ENCODE peak calls at places on chromosomes 11 and 22, in seven cellular contexts. One of them, this sample, is unnamed.

GRCh38 chr11:2466869-2467694 is 22.3 kb downstream of the KCNQ1 start:
- DNase-seq in NCI-H1092: no peak
- DNase-seq in tibial nerve: no peak
- DNase-seq in NCI-H2081: no peak
- DNase-seq in T1000: no peak
- DNase-seq in SK-N-DZ: no peak
- DNase-seq in NB4: peak
- DNase-seq in this sample: no peak

GRCh38 chr11:34599406-34599901 is 21.4 kb upstream of the EHF start:
- DNase-seq in NCI-H1092: no peak
- DNase-seq in tibial nerve: no peak
- DNase-seq in NCI-H2081: no peak
- DNase-seq in T1000: peak
- DNase-seq in SK-N-DZ: no peak
- DNase-seq in NB4: no peak
- DNase-seq in this sample: no peak

GRCh38 chr11:75014129-75014528 is 25.4 kb downstream of the NEU3 start:
- DNase-seq in NCI-H1092: no peak
- DNase-seq in tibial nerve: no peak
- DNase-seq in NCI-H2081: no peak
- DNase-seq in T1000: no peak
- DNase-seq in SK-N-DZ: no peak
- DNase-seq in NB4: no peak
- DNase-seq in this sample: no peak

GRCh38 chr11:17779861-17780594 is 45.4 kb downstream of the KCNC1 start:
- DNase-seq in NCI-H1092: no peak
- DNase-seq in tibial nerve: no peak
- DNase-seq in NCI-H2081: no peak
- DNase-seq in T1000: no peak
- DNase-seq in SK-N-DZ: no peak
- DNase-seq in NB4: no peak
- DNase-seq in this sample: no peak

GRCh38 chr11:129249351-129249750 is 57.2 kb upstream of the ARHGAP32 start:
- DNase-seq in NCI-H1092: no peak
- DNase-seq in tibial nerve: no peak
- DNase-seq in NCI-H2081: no peak
- DNase-seq in T1000: no peak
- DNase-seq in SK-N-DZ: no peak
- DNase-seq in NB4: no peak
- DNase-seq in this sample: no peak

GRCh38 chr11:112453601-112454577 is 193.2 kb upstream of the PLET1 start:
- DNase-seq in NCI-H1092: no peak
- DNase-seq in tibial nerve: no peak
- DNase-seq in NCI-H2081: peak
- DNase-seq in T1000: no peak
- DNase-seq in SK-N-DZ: no peak
- DNase-seq in NB4: peak
- DNase-seq in this sample: peak

GRCh38 chr11:121596195-121597145 is 143.7 kb upstream of the SORL1-AS1 start:
- DNase-seq in NCI-H1092: no peak
- DNase-seq in tibial nerve: no peak
- DNase-seq in NCI-H2081: no peak
- DNase-seq in T1000: no peak
- DNase-seq in SK-N-DZ: no peak
- DNase-seq in NB4: no peak
- DNase-seq in this sample: no peak

GRCh38 chr22:42439821-42440674 is 7.8 kb upstream of the NFAM1 start:
- DNase-seq in NCI-H1092: no peak
- DNase-seq in tibial nerve: no peak
- DNase-seq in NCI-H2081: no peak
- DNase-seq in T1000: no peak
- DNase-seq in SK-N-DZ: no peak
- DNase-seq in NB4: peak
- DNase-seq in this sample: no peak

GRCh38 chr11:115959098-115959497 is 454.9 kb upstream of the CADM1 start:
- DNase-seq in NCI-H1092: peak
- DNase-seq in tibial nerve: no peak
- DNase-seq in NCI-H2081: peak
- DNase-seq in T1000: no peak
- DNase-seq in SK-N-DZ: no peak
- DNase-seq in NB4: no peak
- DNase-seq in this sample: peak

GRCh38 chr11:33310720-33311500 is 53.7 kb downstream of the HIPK3 start:
- DNase-seq in NCI-H1092: no peak
- DNase-seq in tibial nerve: no peak
- DNase-seq in NCI-H2081: no peak
- DNase-seq in T1000: no peak
- DNase-seq in SK-N-DZ: no peak
- DNase-seq in NB4: no peak
- DNase-seq in this sample: no peak